ENCODE peak calls at places on chromosomes 12 and 14, in four cellular contexts. E is IMR-90, I is PC-3, A is aorta. D is an unnamed sample. For H3K4me1, the result is how much of the 10 kb centered on the place peaks cover.

GRCh38 chr12:96516472-96517417 is 27.4 kb downstream of the CFAP54 start:
- DNase-seq in I (peak), E (peak), A (peak), D (peak)

GRCh38 chr12:84697141-84697540 is 215.5 kb downstream of the SLC6A15 start:
- DNase-seq in E (no peak), A (no peak), I (no peak), D (no peak)

GRCh38 chr12:13004986-13005385 is 4.9 kb upstream of the HEBP1 start:
- DNase-seq in I (no peak), A (no peak), E (no peak), D (no peak)

GRCh38 chr14:64364907-64365306 is 23.2 kb upstream of the MTHFD1 start:
- DNase-seq in I (peak), E (peak), A (no peak), D (no peak)

GRCh38 chr14:63283501-63284248 is 35.1 kb downstream of the GPHB5 start:
- DNase-seq in I (no peak), A (no peak), E (no peak), D (no peak)

GRCh38 chr14:74324945-74325361 is 22.2 kb upstream of the ABCD4 start:
- DNase-seq in I (peak), A (no peak), E (peak), D (no peak)

GRCh38 chr12:11482955-11483354 is 87.6 kb upstream of the PRB2 start:
- DNase-seq in E (peak), I (peak), A (no peak), D (no peak)

GRCh38 chr12:110776410-110776809 is 33.7 kb upstream of the PPP1CC start:
- DNase-seq in A (no peak), I (no peak), E (no peak), D (no peak)

GRCh38 chr12:114623737-114624136 is 60.2 kb downstream of the TBX3 start:
- DNase-seq in E (no peak), I (no peak), A (no peak), D (no peak)

GRCh38 chr12:128091101-128091795 is 175.7 kb upstream of the TMEM132C start:
- DNase-seq in E (no peak), A (no peak), I (no peak), D (no peak)

GRCh38 chr14:22047105-22047504 is 373.5 kb upstream of the OR4E1 start:
- DNase-seq in E (no peak), I (peak), A (no peak), D (peak)

GRCh38 chr14:51602176-51602759 is 49.4 kb upstream of the FRMD6 start:
- DNase-seq in I (no peak), E (peak), A (no peak), D (no peak)

GRCh38 chr12:75613981-75614380 is 102.6 kb upstream of the KRR1 start:
- DNase-seq in E (no peak), A (no peak), I (no peak), D (no peak)

GRCh38 chr12:203074-203461 is 10.9 kb downstream of the SLC6A12 start:
- DNase-seq in I (no peak), A (no peak), E (no peak), D (no peak)

GRCh38 chr12:113056631-113057488 is at the start of gene DTX1:
- DNase-seq in E (no peak), A (no peak), I (no peak), D (no peak)

GRCh38 chr12:75474121-75474520 is 6.4 kb upstream of the GLIPR1 start:
- DNase-seq in I (no peak), A (no peak), E (no peak), D (no peak)

GRCh38 chr12:61452076-61452475 is 808.1 kb upstream of the USP15 start:
- DNase-seq in A (no peak), I (peak), E (no peak), D (no peak)

GRCh38 chr12:49201595-49202295 is 12.9 kb upstream of the TUBA1A start:
- DNase-seq in I (peak), A (no peak), E (peak), D (peak)

GRCh38 chr12:116551952-116552749 is 7.0 kb upstream of the MAP1LC3B2 start:
- DNase-seq in A (no peak), I (peak), E (peak), D (no peak)

GRCh38 chr12:11697670-11698387 is 48.4 kb downstream of the ETV6 start:
- DNase-seq in E (peak), I (peak), A (no peak), D (no peak)

GRCh38 chr12:107826276-107826675 is 51.8 kb downstream of the ASCL4 start:
- DNase-seq in I (no peak), A (no peak), E (no peak), D (no peak)

GRCh38 chr12:69330475-69331473 is 17.4 kb upstream of the LYZ start:
- DNase-seq in E (peak), A (peak), I (peak), D (peak)

GRCh38 chr14:73745571-73746539 is 31.7 kb upstream of the PNMA1 start:
- DNase-seq in I (no peak), E (no peak), A (no peak), D (no peak)

GRCh38 chr12:96350982-96351381 is 49.3 kb downstream of the CDK17 start:
- DNase-seq in I (no peak), E (no peak), A (no peak), D (no peak)

DNA sequence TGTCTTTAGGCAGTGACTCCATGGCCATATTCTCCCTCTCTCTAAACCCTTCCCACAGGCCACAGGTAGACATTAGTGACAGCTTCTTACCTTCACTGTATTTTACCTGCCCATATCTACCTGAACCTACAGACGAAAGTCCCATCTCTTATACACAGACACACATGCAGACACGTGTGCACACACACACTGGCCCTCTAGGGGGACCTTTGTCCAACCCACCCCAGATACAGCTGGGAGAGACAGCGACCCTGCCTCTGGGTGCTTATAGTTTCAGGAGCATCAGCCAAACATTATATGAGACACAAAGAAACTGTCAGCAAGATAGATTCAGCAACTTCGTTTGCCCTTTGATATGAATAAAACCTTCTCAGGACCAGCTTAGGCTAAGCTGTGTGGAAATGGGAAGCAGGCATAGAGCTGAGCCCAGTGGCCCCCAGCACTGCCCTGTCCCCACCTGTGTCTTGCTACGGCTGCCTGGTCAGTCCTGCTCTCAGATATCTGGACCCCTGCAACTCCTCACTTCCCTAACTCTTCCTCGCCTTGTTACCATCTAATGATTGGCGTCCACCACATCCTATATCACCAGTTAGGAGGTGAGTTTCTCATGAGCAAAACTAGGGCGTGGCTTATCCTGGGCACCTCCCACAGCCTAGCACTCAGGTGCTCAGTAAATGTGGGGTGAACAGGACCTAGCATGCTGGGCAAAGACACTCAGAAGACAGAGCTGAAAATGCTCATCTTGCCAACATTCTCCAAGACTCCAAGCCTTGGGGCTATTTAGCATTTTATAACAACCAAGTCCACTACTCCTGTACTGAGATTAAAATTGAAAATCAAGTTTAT is 12.0 kb upstream of the CD9 start:
- DNase-seq in A (peak), I (no peak), E (no peak), D (no peak)
- H3K27ac ChIP-seq in A (peak), I (no peak), E (no peak), D (no peak)

DNA sequence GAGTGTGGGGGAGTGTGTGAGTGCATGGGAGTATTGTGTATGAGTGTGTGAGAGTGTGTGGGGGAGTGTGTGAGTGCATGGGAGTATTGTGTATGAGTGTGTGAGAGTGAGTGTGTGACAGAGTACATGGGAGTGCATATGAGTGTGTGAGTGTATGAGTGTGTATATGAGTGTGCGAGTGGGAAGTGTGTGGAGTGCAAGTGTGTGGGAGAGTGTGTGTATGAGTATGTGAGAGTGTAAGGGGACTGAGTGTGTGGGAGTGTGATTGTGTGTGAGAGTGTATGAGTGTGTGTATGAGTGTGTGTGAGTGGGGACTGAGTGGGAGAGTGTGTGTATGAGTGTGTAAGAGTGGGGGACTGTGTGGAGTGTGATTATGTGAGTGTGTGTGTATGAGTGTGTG is 40.7 kb downstream of the PRIMA1 start:
- DNase-seq in E (no peak), I (no peak), A (no peak), D (no peak)
- H3K4me1 ChIP-seq in E (under half), I (under half), A (under half), D (under half)

GRCh38 chr12:92162079-92162478 is 16.4 kb upstream of the BTG1 start:
- DNase-seq in A (no peak), I (peak), E (no peak), D (no peak)

GRCh38 chr12:92156704-92157395 is 11.2 kb upstream of the BTG1 start:
- DNase-seq in E (no peak), A (no peak), I (no peak), D (no peak)

GRCh38 chr12:92155733-92156132 is 10.1 kb upstream of the BTG1 start:
- DNase-seq in A (no peak), I (no peak), E (peak), D (no peak)

GRCh38 chr12:92156139-92156538 is 10.5 kb upstream of the BTG1 start:
- DNase-seq in I (no peak), A (no peak), E (no peak), D (no peak)

DNA sequence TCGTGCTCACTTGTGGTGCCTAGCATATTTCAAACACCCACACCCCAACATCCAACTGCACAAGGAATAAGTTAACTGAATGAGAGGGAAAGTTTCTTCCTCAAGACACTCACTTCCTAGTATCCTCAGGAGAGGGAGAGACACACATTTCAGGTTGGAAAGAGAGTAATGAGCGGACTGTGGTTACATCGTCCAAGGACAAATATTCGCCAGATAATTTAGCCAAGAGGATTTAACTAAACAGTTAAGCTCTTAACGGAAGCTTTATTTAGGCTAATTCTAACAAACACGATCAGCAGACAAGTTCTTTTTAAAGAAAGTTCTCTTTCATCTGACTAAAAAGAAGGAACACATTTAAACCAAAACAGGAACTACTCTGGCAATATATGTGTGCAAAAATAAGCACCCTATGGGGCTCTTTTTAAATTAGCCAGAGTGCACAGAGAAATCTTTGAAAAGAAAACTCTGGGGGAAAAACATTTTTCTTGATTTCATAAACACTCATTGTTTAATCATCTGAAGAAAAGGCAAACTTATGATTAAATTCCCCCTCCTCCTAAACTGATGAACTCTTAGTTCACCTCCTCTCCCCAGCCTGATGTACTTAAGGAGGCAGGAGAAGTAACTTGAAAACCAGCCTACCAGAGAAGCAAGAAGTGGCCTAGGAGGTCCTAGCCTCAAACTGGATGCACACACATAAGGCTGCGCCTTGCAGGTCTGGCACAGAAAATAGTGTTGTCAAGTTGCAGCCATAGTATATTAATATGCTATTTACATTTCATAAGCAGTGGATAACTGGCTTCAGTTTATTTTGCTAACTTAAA is 13.3 kb upstream of the BTG1 start:
- DNase-seq in E (no peak), I (no peak), A (no peak), D (no peak)
- H3K27ac ChIP-seq in E (no peak), I (no peak), A (no peak), D (no peak)

GRCh38 chr14:53437858-53438257 is 284.7 kb upstream of the DDHD1 start:
- DNase-seq in A (no peak), I (no peak), E (no peak), D (no peak)

GRCh38 chr14:53430870-53431269 is 277.7 kb upstream of the DDHD1 start:
- DNase-seq in E (peak), A (no peak), I (peak), D (no peak)

DNA sequence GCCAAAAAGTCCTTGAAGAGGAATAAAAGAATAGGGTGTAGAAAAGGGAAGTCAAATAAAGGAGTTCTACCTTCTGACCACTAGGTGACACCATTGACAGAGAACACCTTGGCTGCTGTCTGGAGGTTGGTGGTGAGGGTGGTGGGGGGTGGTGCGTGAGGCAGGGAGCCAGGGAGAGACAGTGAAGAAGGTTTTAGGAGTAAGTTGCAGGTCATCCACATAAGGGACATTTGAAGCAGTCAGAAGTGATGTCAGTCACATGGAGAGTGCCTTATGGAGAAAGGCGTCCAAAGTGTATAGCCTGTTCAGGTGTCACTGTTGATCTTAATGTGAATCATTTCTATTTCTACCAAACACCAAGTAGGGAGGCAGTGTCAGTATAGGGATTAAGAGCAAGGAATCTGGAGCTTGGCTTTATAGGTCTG is 279.3 kb upstream of the DDHD1 start:
- DNase-seq in I (peak), A (no peak), E (peak), D (no peak)
- H3K4me1 ChIP-seq in I (under half), A (under half), E (under half), D (under half)

GRCh38 chr12:109460538-109460937 is 16.6 kb downstream of the KCTD10 start:
- DNase-seq in A (peak), I (no peak), E (no peak), D (no peak)

GRCh38 chr12:109458771-109459208 is 18.3 kb downstream of the KCTD10 start:
- DNase-seq in I (no peak), E (peak), A (no peak), D (no peak)

GRCh38 chr12:109455706-109456105 is 21.4 kb downstream of the KCTD10 start:
- DNase-seq in E (no peak), A (no peak), I (peak), D (no peak)

GRCh38 chr12:109459247-109459646 is 17.9 kb downstream of the KCTD10 start:
- DNase-seq in I (no peak), A (no peak), E (peak), D (no peak)

DNA sequence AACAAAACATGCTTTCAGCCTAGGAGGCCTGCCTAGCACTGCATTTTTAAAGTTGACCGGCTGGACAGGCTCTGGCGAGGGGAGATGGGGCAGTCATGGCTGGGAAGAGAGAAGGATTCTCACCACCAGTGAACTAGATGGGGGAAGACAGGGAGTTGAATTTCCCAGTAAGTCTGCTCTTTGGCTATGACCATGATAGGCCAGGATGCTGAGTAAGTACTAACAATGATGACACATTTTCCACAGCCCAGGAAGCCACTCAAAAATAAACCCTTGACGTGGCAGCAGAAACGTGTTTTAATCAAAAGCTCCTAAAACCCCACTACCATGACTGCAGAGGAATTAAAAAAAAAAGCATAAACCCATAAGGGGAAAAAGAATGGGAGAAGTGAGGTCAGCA is 19.0 kb downstream of the KCTD10 start:
- DNase-seq in E (peak), A (no peak), I (peak), D (no peak)
- H3K27ac ChIP-seq in E (peak), A (peak), I (peak), D (no peak)

D was measured in CD4-positive, alpha-beta memory T cell.